ENCODE peak calls at places on chromosomes 7 and 10, in seven cellular contexts. F is esophagus muscularis mucosa; P is thyroid gland; D is adrenal gland; V is right cardiac atrium; K is effector memory CD4-positive, alpha-beta T cell; N is ascending aorta. I is an unnamed sample.

GRCh38 chr7:31059551-31059950 is 7.4 kb downstream of the ADCYAP1R1 start:
- DNase-seq in D (no peak), P (no peak), N (no peak), V (no peak), K (no peak), F (no peak), I (no peak)

GRCh38 chr10:72156223-72156622 is 59.6 kb upstream of the ANAPC16 start:
- DNase-seq in D (no peak), V (no peak), N (no peak), P (no peak), K (no peak), F (no peak), I (no peak)

GRCh38 chr7:2807846-2808772 is 36.0 kb downstream of the GNA12 start:
- DNase-seq in K (no peak), F (no peak), D (peak; percentile 22), P (no peak), N (no peak), V (no peak), I (no peak)

GRCh38 chr7:30459591-30460245 is 18.9 kb downstream of the NOD1 start:
- DNase-seq in K (no peak), P (peak; percentile 40), F (no peak), V (peak; percentile 86), N (no peak), D (peak; percentile 47), I (peak; percentile 81)

GRCh38 chr10:18949391-18949790 is 99.2 kb upstream of the MALRD1 start:
- DNase-seq in V (no peak), F (no peak), D (no peak), K (no peak), P (no peak), N (no peak), I (no peak)

GRCh38 chr7:78099715-78100477 is 301.3 kb downstream of the PHTF2 start:
- DNase-seq in V (no peak), F (no peak), N (no peak), K (no peak), P (no peak), D (no peak), I (no peak)

GRCh38 chr7:20323587-20323986 is 7.1 kb upstream of the ITGB8 start:
- DNase-seq in N (no peak), V (no peak), D (no peak), P (no peak), K (no peak), F (no peak), I (no peak)

GRCh38 chr7:137718360-137718759 is 128.4 kb downstream of the DGKI start:
- DNase-seq in V (no peak), N (no peak), D (no peak), K (no peak), P (no peak), F (no peak), I (no peak)

GRCh38 chr7:36289833-36290661 is 99.6 kb upstream of the ANLN start:
- DNase-seq in D (no peak), N (peak; percentile 29), K (no peak), P (no peak), V (no peak), F (no peak), I (peak; percentile 74)

GRCh38 chr7:128210036-128210347 is 31.1 kb upstream of the LEP start:
- DNase-seq in D (no peak), V (no peak), P (no peak), F (no peak), N (no peak), K (no peak), I (no peak)

GRCh38 chr7:157602156-157602555 is 265.4 kb downstream of the DNAJB6 start:
- DNase-seq in K (no peak), D (no peak), P (no peak), F (no peak), V (no peak), N (no peak), I (no peak)

GRCh38 chr7:117283779-117284178 is 39.1 kb downstream of the WNT2 start:
- DNase-seq in F (peak; percentile 57), K (no peak), V (no peak), N (no peak), P (no peak), D (no peak), I (no peak)

GRCh38 chr7:50595538-50596102 is 30.4 kb upstream of the DDC start:
- DNase-seq in V (peak; percentile 63), F (no peak), K (no peak), N (no peak), D (peak; percentile 56), P (peak; percentile 13), I (no peak)

GRCh38 chr10:133456041-133456951 is 2.6 kb downstream of the SCART1 start:
- DNase-seq in P (no peak), D (no peak), K (no peak), N (no peak), F (peak; percentile 78), V (no peak), I (peak; percentile 11)

GRCh38 chr10:130179640-130180039 is 43.4 kb downstream of the GLRX3 start:
- DNase-seq in D (peak; percentile 45), N (no peak), F (no peak), P (no peak), K (no peak), V (no peak), I (no peak)

GRCh38 chr7:41685684-41686083 is 17.2 kb downstream of the INHBA start:
- DNase-seq in F (no peak), K (no peak), V (no peak), D (no peak), N (no peak), P (no peak), I (no peak)

GRCh38 chr10:59668081-59668480 is 41.6 kb downstream of the SLC16A9 start:
- DNase-seq in F (no peak), D (no peak), K (no peak), P (no peak), N (no peak), V (no peak), I (no peak)

GRCh38 chr10:77784856-77785255 is 141.7 kb downstream of the DLG5 start:
- DNase-seq in N (no peak), P (no peak), D (peak; percentile 5), K (no peak), F (no peak), V (no peak), I (no peak)

GRCh38 chr7:5484921-5485320 is 61.3 kb upstream of the TNRC18 start:
- DNase-seq in P (no peak), V (no peak), D (no peak), F (no peak), K (no peak), N (no peak), I (no peak)

GRCh38 chr10:34313353-34313752 is 501.7 kb downstream of the PARD3 start:
- DNase-seq in N (no peak), K (no peak), V (no peak), D (no peak), F (no peak), P (no peak), I (no peak)

GRCh38 chr7:47401571-47402570 is 180.0 kb downstream of the TNS3 start:
- DNase-seq in F (no peak), K (no peak), D (no peak), V (no peak), N (no peak), P (no peak), I (no peak)

GRCh38 chr10:87925570-87925969 is 62.1 kb downstream of the PTEN start:
- DNase-seq in D (no peak), N (no peak), V (no peak), F (no peak), K (no peak), P (no peak), I (no peak)

GRCh38 chr10:82889703-82890102 is 1014.7 kb downstream of the NRG3 start:
- DNase-seq in V (no peak), N (no peak), F (no peak), K (no peak), P (no peak), D (no peak), I (no peak)

GRCh38 chr10:17248964-17249363 is 20.9 kb downstream of the VIM start:
- DNase-seq in P (no peak), N (no peak), D (no peak), V (no peak), K (no peak), F (no peak), I (no peak)

GRCh38 chr10:48594799-48595198 is 10.1 kb downstream of the ARHGAP22 start:
- DNase-seq in F (no peak), P (no peak), K (no peak), N (no peak), V (no peak), D (no peak), I (no peak)

GRCh38 chr10:59724098-59724938 is 14.7 kb upstream of the SLC16A9 start:
- DNase-seq in D (no peak), F (no peak), N (no peak), V (no peak), P (peak; percentile 60), K (no peak), I (peak; percentile 68)

GRCh38 chr7:75843470-75844116 is 30.0 kb upstream of the CCL24 start:
- DNase-seq in V (no peak), D (no peak), K (no peak), P (no peak), F (no peak), N (no peak), I (no peak)
- H3K27ac ChIP-seq in V (no peak overlapping the region), D (peak overlapping the region; percentile 64), K (no peak overlapping the region), P (no peak overlapping the region), F (no peak overlapping the region), N (no peak overlapping the region), I (no peak overlapping the region)

GRCh38 chr7:114081606-114082425 is 163.0 kb upstream of the PPP1R3A start:
- DNase-seq in V (no peak), P (no peak), N (no peak), K (no peak), F (no peak), D (no peak), I (peak; percentile 40)
- H3K27me3 ChIP-seq in V (no peaks in the 10 kb centered on the region), P (no peaks in the 10 kb centered on the region), N (no peaks in the 10 kb centered on the region), K (peaks cover 38% of the 10 kb centered on the region), F (no peaks in the 10 kb centered on the region), D (peaks cover 30% of the 10 kb centered on the region), I (no peaks in the 10 kb centered on the region)

GRCh38 chr10:63217120-63217605 is 84.0 kb downstream of the NRBF2 start:
- DNase-seq in K (no peak), V (no peak), D (no peak), N (no peak), P (no peak), F (no peak), I (no peak)

GRCh38 chr10:63209703-63210102 is 76.6 kb downstream of the NRBF2 start:
- DNase-seq in P (no peak), V (no peak), D (no peak), F (no peak), K (no peak), N (no peak), I (no peak)

GRCh38 chr10:63210611-63211196 is 77.6 kb downstream of the NRBF2 start:
- DNase-seq in V (no peak), D (no peak), F (no peak), P (no peak), K (no peak), N (no peak), I (no peak)

GRCh38 chr10:63213489-63213888 is 80.4 kb downstream of the NRBF2 start:
- DNase-seq in P (peak; percentile 53), F (no peak), K (no peak), N (no peak), D (no peak), V (no peak), I (no peak)

GRCh38 chr10:63214586-63214985 is 81.5 kb downstream of the NRBF2 start:
- DNase-seq in P (no peak), D (no peak), F (no peak), V (no peak), N (no peak), K (no peak), I (no peak)
- H3K27ac ChIP-seq in P (no peak overlapping the region), D (peak overlapping the region; percentile 56), F (peak overlapping the region; percentile 28), V (no peak overlapping the region), N (peak overlapping the region; percentile 38), K (no peak overlapping the region), I (no peak overlapping the region)

GRCh38 chr10:44379907-44380306 is 5.0 kb downstream of the CXCL12 start:
- DNase-seq in K (no peak), V (no peak), N (no peak), P (peak; percentile 70), F (no peak), D (no peak), I (no peak)
- H3K27me3 ChIP-seq in K (no peaks in the 10 kb centered on the region), V (no peaks in the 10 kb centered on the region), N (no peaks in the 10 kb centered on the region), P (no peaks in the 10 kb centered on the region), F (no peaks in the 10 kb centered on the region), D (peaks cover 4% of the 10 kb centered on the region), I (peaks cover 9% of the 10 kb centered on the region)

I was measured in colonic mucosa.